ENCODE peak calls at places on chromosome 11, in five cellular contexts. N is GM06990; F is activated CD4-positive, alpha-beta T cell treated with anti-CD3 and anti-CD28 coated beads, Interleukin-2, amount 50 U/mL, for 48 hours; W is naive B cell; U is stromal cell of bone marrow. O is an unnamed sample.

GRCh38 chr11:62137881-62138629 is 14.2 kb downstream of the INCENP start:
- DNase-seq in N (no peak), F (no peak), W (no peak), U (no peak), O (no peak)

GRCh38 chr11:65502274-65502851 is 3.5 kb downstream of the MALAT1 start:
- DNase-seq in N (no peak), F (no peak), W (no peak), U (peak), O (no peak)

GRCh38 chr11:114080219-114080618 is 20.7 kb downstream of the ZBTB16 start:
- DNase-seq in N (no peak), F (no peak), W (no peak), U (no peak), O (no peak)

GRCh38 chr11:131785801-131786200 is 415.4 kb downstream of the NTM start:
- DNase-seq in N (no peak), F (no peak), W (no peak), U (no peak), O (no peak)

GRCh38 chr11:35605691-35606090 is 12.6 kb upstream of the FJX1 start:
- DNase-seq in N (no peak), F (no peak), W (no peak), U (no peak), O (peak)

GRCh38 chr11:69598147-69598546 is 42.8 kb upstream of the CCND1 start:
- DNase-seq in N (no peak), F (no peak), W (no peak), U (no peak), O (peak)

GRCh38 chr11:25981998-25982397 is 349.9 kb upstream of the ANO3 start:
- DNase-seq in N (peak), F (no peak), W (peak), U (peak), O (no peak)

GRCh38 chr11:121864660-121865059 is 251.4 kb downstream of the BLID start:
- DNase-seq in N (no peak), F (no peak), W (no peak), U (no peak), O (no peak)

GRCh38 chr11:45527898-45528297 is 137.5 kb downstream of the CHST1 start:
- DNase-seq in N (peak), F (peak), W (no peak), U (no peak), O (no peak)

GRCh38 chr11:40722179-40722795 is 737.2 kb downstream of the LRRC4C start:
- DNase-seq in N (no peak), F (peak), W (no peak), U (no peak), O (no peak)

GRCh38 chr11:73869234-73869949 is 7.3 kb downstream of the COA4 start:
- DNase-seq in N (no peak), F (no peak), W (no peak), U (no peak), O (no peak)

GRCh38 chr11:86644291-86644690 is 28.1 kb downstream of the ME3 start:
- DNase-seq in N (no peak), F (no peak), W (no peak), U (peak), O (no peak)